ENCODE peak calls at places on chromosomes 16 and 17, in four cellular contexts. O, C, J and H are unnamed samples.

GRCh38 chr16:22670551-22670970 is 143.4 kb upstream of the HS3ST2 start:
- ATAC-seq in O (peak; percentile 42), C (no peak), J (peak; percentile 18), H (no peak)

GRCh38 chr17:63826468-63827001 is 696 bp upstream of the PSMC5 start:
- ATAC-seq in O (peak; percentile 12), C (peak; percentile 8), J (peak; percentile 1), H (peak; percentile 4)

GRCh38 chr17:57921342-57921741 is 33.9 kb downstream of the CUEDC1 start:
- ATAC-seq in O (no peak), C (no peak), J (peak; percentile 60), H (peak; percentile 18)

GRCh38 chr17:17535957-17536356 is 39.8 kb upstream of the RASD1 start:
- ATAC-seq in O (peak; percentile 94), C (no peak), J (peak; percentile 90), H (peak; percentile 44)

GRCh38 chr16:68155425-68155824 is 70.3 kb downstream of the NFATC3 start:
- ATAC-seq in O (no peak), C (no peak), J (no peak), H (no peak)

GRCh38 chr17:3802461-3803307 is 1.7 kb upstream of the ITGAE start:
- ATAC-seq in O (peak; percentile 24), C (peak; percentile 74), J (peak; percentile 46), H (no peak)

GRCh38 chr16:71622088-71622487 is 3.9 kb upstream of the MARVELD3 start:
- ATAC-seq in O (no peak), C (no peak), J (no peak), H (no peak)

GRCh38 chr17:17493249-17493985 is 2.8 kb downstream of the RASD1 start:
- ATAC-seq in O (no peak), C (no peak), J (no peak), H (peak; percentile 23)

GRCh38 chr16:73149329-73149728 is 101.4 kb upstream of the ZFHX3 start:
- ATAC-seq in O (no peak), C (no peak), J (peak; percentile 37), H (no peak)

GRCh38 chr16:88671806-88672205 is 8.9 kb upstream of the MVD start:
- ATAC-seq in O (peak; percentile 45), C (no peak), J (peak; percentile 5), H (peak; percentile 9)

GRCh38 chr17:67403065-67403464 is 26.0 kb downstream of the PITPNC1 start:
- ATAC-seq in O (no peak), C (no peak), J (no peak), H (no peak)

GRCh38 chr17:29659155-29659554 is 36.4 kb upstream of the CORO6 start:
- ATAC-seq in O (no peak), C (no peak), J (no peak), H (no peak)

GRCh38 chr17:16886655-16887322 is 85.1 kb downstream of the TNFRSF13B start:
- ATAC-seq in O (no peak), C (no peak), J (no peak), H (no peak)

GRCh38 chr17:496761-497586 is 144.4 kb upstream of the RPH3AL start:
- ATAC-seq in O (no peak), C (no peak), J (no peak), H (no peak)

GRCh38 chr17:56150631-56151030 is 2.6 kb upstream of the ANKFN1 start:
- ATAC-seq in O (no peak), C (no peak), J (no peak), H (no peak)

GRCh38 chr17:37067555-37068111 is 118.9 kb downstream of the AATF start:
- ATAC-seq in O (no peak), C (peak; percentile 98), J (peak; percentile 32), H (peak; percentile 84)

GRCh38 chr16:85172465-85173071 is 60.3 kb upstream of the CIBAR2 start:
- ATAC-seq in O (peak; percentile 55), C (peak; percentile 58), J (peak; percentile 10), H (no peak)

GRCh38 chr17:82231312-82231561 is 2.4 kb downstream of the SLC16A3 start:
- ATAC-seq in O (no peak), C (peak; percentile 12), J (peak; percentile 5), H (no peak)

GRCh38 chr16:69691980-69692911 is 34.1 kb downstream of the NQO1 start:
- ATAC-seq in O (peak; percentile 38), C (no peak), J (peak; percentile 42), H (no peak)

GRCh38 chr17:38601539-38602351 is 4.0 kb downstream of the SRCIN1 start:
- ATAC-seq in O (no peak), C (no peak), J (no peak), H (no peak)

GRCh38 chr16:70390774-70391173 is 44.1 kb downstream of the DDX19A start:
- ATAC-seq in O (no peak), C (peak; percentile 14), J (no peak), H (peak; percentile 75)

GRCh38 chr17:42548070-42548837 is 4.5 kb upstream of the HSD17B1 start:
- ATAC-seq in O (peak; percentile 13), C (peak; percentile 91), J (peak; percentile 54), H (peak; percentile 76)

GRCh38 chr17:14398766-14399165 is 97.9 kb downstream of the HS3ST3B1 start:
- ATAC-seq in O (no peak), C (no peak), J (no peak), H (no peak)

GRCh38 chr17:1956134-1956533 is 69.0 kb downstream of the RTN4RL1 start:
- ATAC-seq in O (no peak), C (no peak), J (no peak), H (no peak)

GRCh38 chr17:76296186-76296585 is 11.9 kb downstream of the QRICH2 start:
- ATAC-seq in O (no peak), C (no peak), J (peak; percentile 62), H (no peak)

GRCh38 chr17:2202996-2203575 is 100.5 kb downstream of the SMG6 start:
- ATAC-seq in O (no peak), C (no peak), J (peak; percentile 49), H (no peak)

GRCh38 chr17:77375526-77375916 is 234.8 kb downstream of the SEC14L1 start:
- ATAC-seq in O (no peak), C (no peak), J (no peak), H (no peak)

GRCh38 chr17:64326420-64327054 is 63.5 kb upstream of the TEX2 start:
- ATAC-seq in O (peak; percentile 77), C (peak; percentile 78), J (peak; percentile 89), H (peak; percentile 74)